ENCODE peak calls at places on chromosomes 12 and 14, in eight cellular contexts. One of them, this sample, is unnamed.

GRCh38 chr12:58459191-58459590 is 461.1 kb downstream of the LRIG3 start:
- DNase-seq in stimulated activated CD4-positive, alpha-beta T cell treated with anti-CD3 and anti-CD28 coated beads, Interleukin-15, amount 100 ng/mL, for 1 hour: no peak
- DNase-seq in AG08395: no peak
- DNase-seq in kidney: no peak
- DNase-seq in astrocyte: no peak
- DNase-seq in nucleus accumbens: no peak
- DNase-seq in activated CD4-positive, alpha-beta T cell treated with anti-CD3 and anti-CD28 coated beads, Interleukin-2, amount 50 U/mL, for 48 hours: no peak
- DNase-seq in germinal center: no peak
- DNase-seq in this sample: no peak

GRCh38 chr12:62917939-62918338 is 17.0 kb downstream of the PPM1H start:
- DNase-seq in stimulated activated CD4-positive, alpha-beta T cell treated with anti-CD3 and anti-CD28 coated beads, Interleukin-15, amount 100 ng/mL, for 1 hour: no peak
- DNase-seq in AG08395: no peak
- DNase-seq in kidney: no peak
- DNase-seq in astrocyte: no peak
- DNase-seq in nucleus accumbens: no peak
- DNase-seq in activated CD4-positive, alpha-beta T cell treated with anti-CD3 and anti-CD28 coated beads, Interleukin-2, amount 50 U/mL, for 48 hours: no peak
- DNase-seq in germinal center: no peak
- DNase-seq in this sample: no peak

GRCh38 chr12:122013136-122013535 is 8.5 kb upstream of the BCL7A start:
- DNase-seq in stimulated activated CD4-positive, alpha-beta T cell treated with anti-CD3 and anti-CD28 coated beads, Interleukin-15, amount 100 ng/mL, for 1 hour: no peak
- DNase-seq in AG08395: no peak
- DNase-seq in kidney: no peak
- DNase-seq in astrocyte: no peak
- DNase-seq in nucleus accumbens: no peak
- DNase-seq in activated CD4-positive, alpha-beta T cell treated with anti-CD3 and anti-CD28 coated beads, Interleukin-2, amount 50 U/mL, for 48 hours: no peak
- DNase-seq in germinal center: no peak
- DNase-seq in this sample: no peak

GRCh38 chr14:85319998-85320397 is 209.9 kb upstream of the FLRT2 start:
- DNase-seq in stimulated activated CD4-positive, alpha-beta T cell treated with anti-CD3 and anti-CD28 coated beads, Interleukin-15, amount 100 ng/mL, for 1 hour: no peak
- DNase-seq in AG08395: no peak
- DNase-seq in kidney: no peak
- DNase-seq in astrocyte: peak
- DNase-seq in nucleus accumbens: no peak
- DNase-seq in activated CD4-positive, alpha-beta T cell treated with anti-CD3 and anti-CD28 coated beads, Interleukin-2, amount 50 U/mL, for 48 hours: no peak
- DNase-seq in germinal center: no peak
- DNase-seq in this sample: no peak

GRCh38 chr12:127829974-127830543 is 436.9 kb upstream of the TMEM132C start:
- DNase-seq in stimulated activated CD4-positive, alpha-beta T cell treated with anti-CD3 and anti-CD28 coated beads, Interleukin-15, amount 100 ng/mL, for 1 hour: no peak
- DNase-seq in AG08395: no peak
- DNase-seq in kidney: no peak
- DNase-seq in astrocyte: no peak
- DNase-seq in nucleus accumbens: no peak
- DNase-seq in activated CD4-positive, alpha-beta T cell treated with anti-CD3 and anti-CD28 coated beads, Interleukin-2, amount 50 U/mL, for 48 hours: no peak
- DNase-seq in germinal center: no peak
- DNase-seq in this sample: no peak

GRCh38 chr12:19181666-19182426 is 52.3 kb downstream of the PLEKHA5 start:
- DNase-seq in stimulated activated CD4-positive, alpha-beta T cell treated with anti-CD3 and anti-CD28 coated beads, Interleukin-15, amount 100 ng/mL, for 1 hour: no peak
- DNase-seq in AG08395: peak
- DNase-seq in kidney: no peak
- DNase-seq in astrocyte: no peak
- DNase-seq in nucleus accumbens: no peak
- DNase-seq in activated CD4-positive, alpha-beta T cell treated with anti-CD3 and anti-CD28 coated beads, Interleukin-2, amount 50 U/mL, for 48 hours: no peak
- DNase-seq in germinal center: no peak
- DNase-seq in this sample: no peak

GRCh38 chr12:88944403-88944802 is 364.1 kb upstream of the KITLG start:
- DNase-seq in stimulated activated CD4-positive, alpha-beta T cell treated with anti-CD3 and anti-CD28 coated beads, Interleukin-15, amount 100 ng/mL, for 1 hour: no peak
- DNase-seq in AG08395: no peak
- DNase-seq in kidney: no peak
- DNase-seq in astrocyte: peak
- DNase-seq in nucleus accumbens: no peak
- DNase-seq in activated CD4-positive, alpha-beta T cell treated with anti-CD3 and anti-CD28 coated beads, Interleukin-2, amount 50 U/mL, for 48 hours: no peak
- DNase-seq in germinal center: no peak
- DNase-seq in this sample: no peak

GRCh38 chr12:104751594-104751993 is 206.5 kb downstream of the SLC41A2 start:
- DNase-seq in stimulated activated CD4-positive, alpha-beta T cell treated with anti-CD3 and anti-CD28 coated beads, Interleukin-15, amount 100 ng/mL, for 1 hour: no peak
- DNase-seq in AG08395: no peak
- DNase-seq in kidney: no peak
- DNase-seq in astrocyte: no peak
- DNase-seq in nucleus accumbens: no peak
- DNase-seq in activated CD4-positive, alpha-beta T cell treated with anti-CD3 and anti-CD28 coated beads, Interleukin-2, amount 50 U/mL, for 48 hours: no peak
- DNase-seq in germinal center: peak
- DNase-seq in this sample: no peak

GRCh38 chr12:121590476-121591143 is 9.8 kb upstream of the KDM2B start:
- DNase-seq in stimulated activated CD4-positive, alpha-beta T cell treated with anti-CD3 and anti-CD28 coated beads, Interleukin-15, amount 100 ng/mL, for 1 hour: no peak
- DNase-seq in AG08395: peak
- DNase-seq in kidney: no peak
- DNase-seq in astrocyte: peak
- DNase-seq in nucleus accumbens: no peak
- DNase-seq in activated CD4-positive, alpha-beta T cell treated with anti-CD3 and anti-CD28 coated beads, Interleukin-2, amount 50 U/mL, for 48 hours: peak
- DNase-seq in germinal center: peak
- DNase-seq in this sample: peak

GRCh38 chr14:61462566-61463195 is 141.3 kb downstream of the PRKCH start:
- DNase-seq in stimulated activated CD4-positive, alpha-beta T cell treated with anti-CD3 and anti-CD28 coated beads, Interleukin-15, amount 100 ng/mL, for 1 hour: no peak
- DNase-seq in AG08395: peak
- DNase-seq in kidney: no peak
- DNase-seq in astrocyte: peak
- DNase-seq in nucleus accumbens: no peak
- DNase-seq in activated CD4-positive, alpha-beta T cell treated with anti-CD3 and anti-CD28 coated beads, Interleukin-2, amount 50 U/mL, for 48 hours: no peak
- DNase-seq in germinal center: no peak
- DNase-seq in this sample: no peak

GRCh38 chr14:100443643-100444042 is 120.5 kb downstream of the SLC25A47 start:
- DNase-seq in stimulated activated CD4-positive, alpha-beta T cell treated with anti-CD3 and anti-CD28 coated beads, Interleukin-15, amount 100 ng/mL, for 1 hour: no peak
- DNase-seq in AG08395: peak
- DNase-seq in kidney: no peak
- DNase-seq in astrocyte: peak
- DNase-seq in nucleus accumbens: no peak
- DNase-seq in activated CD4-positive, alpha-beta T cell treated with anti-CD3 and anti-CD28 coated beads, Interleukin-2, amount 50 U/mL, for 48 hours: no peak
- DNase-seq in germinal center: no peak
- DNase-seq in this sample: no peak

GRCh38 chr12:6089041-6089823 is 35.2 kb downstream of the VWF start:
- DNase-seq in stimulated activated CD4-positive, alpha-beta T cell treated with anti-CD3 and anti-CD28 coated beads, Interleukin-15, amount 100 ng/mL, for 1 hour: no peak
- DNase-seq in AG08395: no peak
- DNase-seq in kidney: no peak
- DNase-seq in astrocyte: peak
- DNase-seq in nucleus accumbens: no peak
- DNase-seq in activated CD4-positive, alpha-beta T cell treated with anti-CD3 and anti-CD28 coated beads, Interleukin-2, amount 50 U/mL, for 48 hours: no peak
- DNase-seq in germinal center: no peak
- DNase-seq in this sample: no peak

GRCh38 chr12:105343836-105344235 is 13.3 kb downstream of the C12orf75 start:
- DNase-seq in stimulated activated CD4-positive, alpha-beta T cell treated with anti-CD3 and anti-CD28 coated beads, Interleukin-15, amount 100 ng/mL, for 1 hour: no peak
- DNase-seq in AG08395: no peak
- DNase-seq in kidney: no peak
- DNase-seq in astrocyte: no peak
- DNase-seq in nucleus accumbens: no peak
- DNase-seq in activated CD4-positive, alpha-beta T cell treated with anti-CD3 and anti-CD28 coated beads, Interleukin-2, amount 50 U/mL, for 48 hours: no peak
- DNase-seq in germinal center: no peak
- DNase-seq in this sample: no peak

GRCh38 chr14:77458249-77458950 is 507 bp downstream of the AHSA1 start:
- DNase-seq in stimulated activated CD4-positive, alpha-beta T cell treated with anti-CD3 and anti-CD28 coated beads, Interleukin-15, amount 100 ng/mL, for 1 hour: peak
- DNase-seq in AG08395: peak
- DNase-seq in kidney: no peak
- DNase-seq in astrocyte: peak
- DNase-seq in nucleus accumbens: peak
- DNase-seq in activated CD4-positive, alpha-beta T cell treated with anti-CD3 and anti-CD28 coated beads, Interleukin-2, amount 50 U/mL, for 48 hours: peak
- DNase-seq in germinal center: peak
- DNase-seq in this sample: no peak

GRCh38 chr12:41365653-41366131 is 177.6 kb downstream of the PDZRN4 start:
- DNase-seq in stimulated activated CD4-positive, alpha-beta T cell treated with anti-CD3 and anti-CD28 coated beads, Interleukin-15, amount 100 ng/mL, for 1 hour: no peak
- DNase-seq in AG08395: no peak
- DNase-seq in kidney: no peak
- DNase-seq in astrocyte: peak
- DNase-seq in nucleus accumbens: no peak
- DNase-seq in activated CD4-positive, alpha-beta T cell treated with anti-CD3 and anti-CD28 coated beads, Interleukin-2, amount 50 U/mL, for 48 hours: no peak
- DNase-seq in germinal center: no peak
- DNase-seq in this sample: no peak

GRCh38 chr14:51219473-51220448 is 20.3 kb upstream of the TMX1 start:
- DNase-seq in stimulated activated CD4-positive, alpha-beta T cell treated with anti-CD3 and anti-CD28 coated beads, Interleukin-15, amount 100 ng/mL, for 1 hour: no peak
- DNase-seq in AG08395: peak
- DNase-seq in kidney: no peak
- DNase-seq in astrocyte: peak
- DNase-seq in nucleus accumbens: no peak
- DNase-seq in activated CD4-positive, alpha-beta T cell treated with anti-CD3 and anti-CD28 coated beads, Interleukin-2, amount 50 U/mL, for 48 hours: no peak
- DNase-seq in germinal center: no peak
- DNase-seq in this sample: no peak

GRCh38 chr12:97500537-97500936 is 37.9 kb downstream of the RMST start:
- DNase-seq in stimulated activated CD4-positive, alpha-beta T cell treated with anti-CD3 and anti-CD28 coated beads, Interleukin-15, amount 100 ng/mL, for 1 hour: no peak
- DNase-seq in AG08395: no peak
- DNase-seq in kidney: no peak
- DNase-seq in astrocyte: no peak
- DNase-seq in nucleus accumbens: no peak
- DNase-seq in activated CD4-positive, alpha-beta T cell treated with anti-CD3 and anti-CD28 coated beads, Interleukin-2, amount 50 U/mL, for 48 hours: no peak
- DNase-seq in germinal center: no peak
- DNase-seq in this sample: no peak

GRCh38 chr12:95202691-95203476 is 14.4 kb downstream of the FGD6 start:
- DNase-seq in stimulated activated CD4-positive, alpha-beta T cell treated with anti-CD3 and anti-CD28 coated beads, Interleukin-15, amount 100 ng/mL, for 1 hour: no peak
- DNase-seq in AG08395: no peak
- DNase-seq in kidney: no peak
- DNase-seq in astrocyte: no peak
- DNase-seq in nucleus accumbens: no peak
- DNase-seq in activated CD4-positive, alpha-beta T cell treated with anti-CD3 and anti-CD28 coated beads, Interleukin-2, amount 50 U/mL, for 48 hours: no peak
- DNase-seq in germinal center: no peak
- DNase-seq in this sample: no peak

GRCh38 chr14:68278568-68279436 is 459.2 kb downstream of the RAD51B start:
- DNase-seq in stimulated activated CD4-positive, alpha-beta T cell treated with anti-CD3 and anti-CD28 coated beads, Interleukin-15, amount 100 ng/mL, for 1 hour: no peak
- DNase-seq in AG08395: peak
- DNase-seq in kidney: no peak
- DNase-seq in astrocyte: peak
- DNase-seq in nucleus accumbens: no peak
- DNase-seq in activated CD4-positive, alpha-beta T cell treated with anti-CD3 and anti-CD28 coated beads, Interleukin-2, amount 50 U/mL, for 48 hours: no peak
- DNase-seq in germinal center: no peak
- DNase-seq in this sample: no peak

GRCh38 chr12:56338643-56339422 is at the start of gene IL23A:
- DNase-seq in stimulated activated CD4-positive, alpha-beta T cell treated with anti-CD3 and anti-CD28 coated beads, Interleukin-15, amount 100 ng/mL, for 1 hour: peak
- DNase-seq in AG08395: no peak
- DNase-seq in kidney: no peak
- DNase-seq in astrocyte: peak
- DNase-seq in nucleus accumbens: no peak
- DNase-seq in activated CD4-positive, alpha-beta T cell treated with anti-CD3 and anti-CD28 coated beads, Interleukin-2, amount 50 U/mL, for 48 hours: peak
- DNase-seq in germinal center: peak
- DNase-seq in this sample: peak

GRCh38 chr14:39773387-39773786 is 341.2 kb upstream of the FBXO33 start:
- DNase-seq in stimulated activated CD4-positive, alpha-beta T cell treated with anti-CD3 and anti-CD28 coated beads, Interleukin-15, amount 100 ng/mL, for 1 hour: no peak
- DNase-seq in AG08395: no peak
- DNase-seq in kidney: no peak
- DNase-seq in astrocyte: no peak
- DNase-seq in nucleus accumbens: no peak
- DNase-seq in activated CD4-positive, alpha-beta T cell treated with anti-CD3 and anti-CD28 coated beads, Interleukin-2, amount 50 U/mL, for 48 hours: no peak
- DNase-seq in germinal center: no peak
- DNase-seq in this sample: no peak

GRCh38 chr14:99325591-99325990 is 53.6 kb upstream of the BCL11B start:
- DNase-seq in stimulated activated CD4-positive, alpha-beta T cell treated with anti-CD3 and anti-CD28 coated beads, Interleukin-15, amount 100 ng/mL, for 1 hour: no peak
- DNase-seq in AG08395: no peak
- DNase-seq in kidney: no peak
- DNase-seq in astrocyte: no peak
- DNase-seq in nucleus accumbens: no peak
- DNase-seq in activated CD4-positive, alpha-beta T cell treated with anti-CD3 and anti-CD28 coated beads, Interleukin-2, amount 50 U/mL, for 48 hours: no peak
- DNase-seq in germinal center: no peak
- DNase-seq in this sample: no peak

GRCh38 chr12:131102493-131102931 is 148.8 kb downstream of the ADGRD1 start:
- DNase-seq in stimulated activated CD4-positive, alpha-beta T cell treated with anti-CD3 and anti-CD28 coated beads, Interleukin-15, amount 100 ng/mL, for 1 hour: no peak
- DNase-seq in AG08395: no peak
- DNase-seq in kidney: peak
- DNase-seq in astrocyte: no peak
- DNase-seq in nucleus accumbens: no peak
- DNase-seq in activated CD4-positive, alpha-beta T cell treated with anti-CD3 and anti-CD28 coated beads, Interleukin-2, amount 50 U/mL, for 48 hours: no peak
- DNase-seq in germinal center: no peak
- DNase-seq in this sample: no peak

GRCh38 chr12:131002271-131002670 is 48.6 kb downstream of the ADGRD1 start:
- DNase-seq in stimulated activated CD4-positive, alpha-beta T cell treated with anti-CD3 and anti-CD28 coated beads, Interleukin-15, amount 100 ng/mL, for 1 hour: no peak
- DNase-seq in AG08395: no peak
- DNase-seq in kidney: no peak
- DNase-seq in astrocyte: no peak
- DNase-seq in nucleus accumbens: no peak
- DNase-seq in activated CD4-positive, alpha-beta T cell treated with anti-CD3 and anti-CD28 coated beads, Interleukin-2, amount 50 U/mL, for 48 hours: no peak
- DNase-seq in germinal center: no peak
- DNase-seq in this sample: no peak

GRCh38 chr12:32821293-32822089 is 65.8 kb upstream of the YARS2 start:
- DNase-seq in stimulated activated CD4-positive, alpha-beta T cell treated with anti-CD3 and anti-CD28 coated beads, Interleukin-15, amount 100 ng/mL, for 1 hour: no peak
- DNase-seq in AG08395: no peak
- DNase-seq in kidney: no peak
- DNase-seq in astrocyte: peak
- DNase-seq in nucleus accumbens: no peak
- DNase-seq in activated CD4-positive, alpha-beta T cell treated with anti-CD3 and anti-CD28 coated beads, Interleukin-2, amount 50 U/mL, for 48 hours: no peak
- DNase-seq in germinal center: no peak
- DNase-seq in this sample: no peak

GRCh38 chr14:68713782-68714181 is 79.1 kb downstream of the ZFP36L1 start:
- DNase-seq in stimulated activated CD4-positive, alpha-beta T cell treated with anti-CD3 and anti-CD28 coated beads, Interleukin-15, amount 100 ng/mL, for 1 hour: no peak
- DNase-seq in AG08395: no peak
- DNase-seq in kidney: no peak
- DNase-seq in astrocyte: no peak
- DNase-seq in nucleus accumbens: no peak
- DNase-seq in activated CD4-positive, alpha-beta T cell treated with anti-CD3 and anti-CD28 coated beads, Interleukin-2, amount 50 U/mL, for 48 hours: no peak
- DNase-seq in germinal center: no peak
- DNase-seq in this sample: no peak

GRCh38 chr12:88334271-88334670 is 192.2 kb downstream of the TMTC3 start:
- DNase-seq in stimulated activated CD4-positive, alpha-beta T cell treated with anti-CD3 and anti-CD28 coated beads, Interleukin-15, amount 100 ng/mL, for 1 hour: no peak
- DNase-seq in AG08395: no peak
- DNase-seq in kidney: no peak
- DNase-seq in astrocyte: peak
- DNase-seq in nucleus accumbens: no peak
- DNase-seq in activated CD4-positive, alpha-beta T cell treated with anti-CD3 and anti-CD28 coated beads, Interleukin-2, amount 50 U/mL, for 48 hours: no peak
- DNase-seq in germinal center: no peak
- DNase-seq in this sample: no peak

GRCh38 chr14:90523544-90523943 is 126.7 kb downstream of the CALM1 start:
- DNase-seq in stimulated activated CD4-positive, alpha-beta T cell treated with anti-CD3 and anti-CD28 coated beads, Interleukin-15, amount 100 ng/mL, for 1 hour: no peak
- DNase-seq in AG08395: peak
- DNase-seq in kidney: peak
- DNase-seq in astrocyte: peak
- DNase-seq in nucleus accumbens: no peak
- DNase-seq in activated CD4-positive, alpha-beta T cell treated with anti-CD3 and anti-CD28 coated beads, Interleukin-2, amount 50 U/mL, for 48 hours: no peak
- DNase-seq in germinal center: no peak
- DNase-seq in this sample: no peak

GRCh38 chr14:35533357-35534129 is 421 bp upstream of the INSM2 start:
- DNase-seq in stimulated activated CD4-positive, alpha-beta T cell treated with anti-CD3 and anti-CD28 coated beads, Interleukin-15, amount 100 ng/mL, for 1 hour: peak
- DNase-seq in AG08395: peak
- DNase-seq in kidney: peak
- DNase-seq in astrocyte: peak
- DNase-seq in nucleus accumbens: peak
- DNase-seq in activated CD4-positive, alpha-beta T cell treated with anti-CD3 and anti-CD28 coated beads, Interleukin-2, amount 50 U/mL, for 48 hours: peak
- DNase-seq in germinal center: peak
- DNase-seq in this sample: no peak

GRCh38 chr14:44162197-44162596 is 344.9 kb downstream of the FSCB start:
- DNase-seq in stimulated activated CD4-positive, alpha-beta T cell treated with anti-CD3 and anti-CD28 coated beads, Interleukin-15, amount 100 ng/mL, for 1 hour: no peak
- DNase-seq in AG08395: no peak
- DNase-seq in kidney: no peak
- DNase-seq in astrocyte: no peak
- DNase-seq in nucleus accumbens: no peak
- DNase-seq in activated CD4-positive, alpha-beta T cell treated with anti-CD3 and anti-CD28 coated beads, Interleukin-2, amount 50 U/mL, for 48 hours: no peak
- DNase-seq in germinal center: no peak
- DNase-seq in this sample: no peak

GRCh38 chr14:105491366-105492006 is 440 bp downstream of the TEDC1 start:
- DNase-seq in stimulated activated CD4-positive, alpha-beta T cell treated with anti-CD3 and anti-CD28 coated beads, Interleukin-15, amount 100 ng/mL, for 1 hour: peak
- DNase-seq in AG08395: peak
- DNase-seq in kidney: peak
- DNase-seq in astrocyte: no peak
- DNase-seq in nucleus accumbens: peak
- DNase-seq in activated CD4-positive, alpha-beta T cell treated with anti-CD3 and anti-CD28 coated beads, Interleukin-2, amount 50 U/mL, for 48 hours: peak
- DNase-seq in germinal center: peak
- DNase-seq in this sample: peak

GRCh38 chr12:85920324-85920947 is 46.3 kb downstream of the NTS start:
- DNase-seq in stimulated activated CD4-positive, alpha-beta T cell treated with anti-CD3 and anti-CD28 coated beads, Interleukin-15, amount 100 ng/mL, for 1 hour: no peak
- DNase-seq in AG08395: peak
- DNase-seq in kidney: no peak
- DNase-seq in astrocyte: peak
- DNase-seq in nucleus accumbens: no peak
- DNase-seq in activated CD4-positive, alpha-beta T cell treated with anti-CD3 and anti-CD28 coated beads, Interleukin-2, amount 50 U/mL, for 48 hours: no peak
- DNase-seq in germinal center: no peak
- DNase-seq in this sample: no peak

GRCh38 chr12:69000540-69001243 is 67.7 kb upstream of the CPM start:
- DNase-seq in stimulated activated CD4-positive, alpha-beta T cell treated with anti-CD3 and anti-CD28 coated beads, Interleukin-15, amount 100 ng/mL, for 1 hour: no peak
- DNase-seq in AG08395: peak
- DNase-seq in kidney: no peak
- DNase-seq in astrocyte: peak
- DNase-seq in nucleus accumbens: no peak
- DNase-seq in activated CD4-positive, alpha-beta T cell treated with anti-CD3 and anti-CD28 coated beads, Interleukin-2, amount 50 U/mL, for 48 hours: no peak
- DNase-seq in germinal center: no peak
- DNase-seq in this sample: no peak

GRCh38 chr12:17215754-17216153 is 609.8 kb upstream of the LMO3 start:
- DNase-seq in stimulated activated CD4-positive, alpha-beta T cell treated with anti-CD3 and anti-CD28 coated beads, Interleukin-15, amount 100 ng/mL, for 1 hour: no peak
- DNase-seq in AG08395: no peak
- DNase-seq in kidney: no peak
- DNase-seq in astrocyte: no peak
- DNase-seq in nucleus accumbens: no peak
- DNase-seq in activated CD4-positive, alpha-beta T cell treated with anti-CD3 and anti-CD28 coated beads, Interleukin-2, amount 50 U/mL, for 48 hours: no peak
- DNase-seq in germinal center: no peak
- DNase-seq in this sample: no peak

This sample was measured in GM12864.